ENCODE peak calls at places on chromosomes 3 and 15, in nine cellular contexts. H is skeletal muscle cell; S is stimulated activated CD8-positive, alpha-beta memory T cell treated with anti-CD3 and anti-CD28 coated beads, Interleukin-2, amount 100 ng/mL, for 48 hours; G is HL-60; K is astrocyte of the spinal cord; V is HFFc6; U is HAP-1; R is T follicular helper cell; I is adrenal gland. J is an unnamed sample.
A peak's percentile ranks its signal among the peaks of the same experiment; 100 is the strongest.

GRCh38 chr3:118900737-118901525 is 133.7 kb downstream of the IGSF11 start:
- DNase-seq in H (no peak), S (no peak), G (no peak), K (no peak), V (no peak), U (no peak), R (no peak), I (no peak), J (no peak)

GRCh38 chr15:67783303-67783702 is 42.0 kb upstream of the SKOR1 start:
- DNase-seq in H (no peak), S (no peak), G (peak; percentile 91), K (no peak), V (no peak), U (no peak), R (peak; percentile 51), I (no peak), J (peak; percentile 19)

GRCh38 chr3:55180936-55181535 is 253.2 kb upstream of the LRTM1 start:
- DNase-seq in H (no peak), S (no peak), G (no peak), K (peak; percentile 61), V (peak; percentile 48), U (peak; percentile 49), R (no peak), I (peak; percentile 66), J (no peak)

GRCh38 chr3:188152660-188153497 is 1.1 kb upstream of the LPP start:
- DNase-seq in H (no peak), S (no peak), G (peak; percentile 10), K (no peak), V (peak; percentile 57), U (peak; percentile 63), R (no peak), I (peak; percentile 55), J (no peak)

GRCh38 chr3:24494616-24495333 is at the start of gene THRB:
- DNase-seq in H (no peak), S (no peak), G (no peak), K (peak; percentile 43), V (no peak), U (peak; percentile 79), R (no peak), I (peak; percentile 76), J (no peak)

GRCh38 chr3:141094851-141095545 is 43.9 kb downstream of the SPSB4 start:
- DNase-seq in H (no peak), S (no peak), G (no peak), K (peak; percentile 79), V (no peak), U (peak; percentile 80), R (no peak), I (peak; percentile 23), J (no peak)

GRCh38 chr3:72011495-72011894 is 226.5 kb upstream of the PROK2 start:
- DNase-seq in H (peak; percentile 85), S (no peak), G (no peak), K (peak; percentile 70), V (peak; percentile 82), U (no peak), R (no peak), I (no peak), J (no peak)

GRCh38 chr3:195897081-195897852 is 11.1 kb downstream of the TNK2 start:
- DNase-seq in H (no peak), S (no peak), G (no peak), K (peak; percentile 68), V (peak; percentile 79), U (no peak), R (no peak), I (peak; percentile 66), J (no peak)

GRCh38 chr3:45937206-45938042 is 5.8 kb upstream of the CXCR6 start:
- DNase-seq in H (no peak), S (no peak), G (no peak), K (no peak), V (no peak), U (no peak), R (no peak), I (no peak), J (no peak)

GRCh38 chr15:101784644-101785043 is 18.7 kb upstream of the OR4F6 start:
- DNase-seq in H (no peak), S (no peak), G (no peak), K (no peak), V (no peak), U (no peak), R (no peak), I (no peak), J (no peak)

GRCh38 chr3:35393916-35394315 is 245.4 kb upstream of the ARPP21 start:
- DNase-seq in H (peak; percentile 65), S (no peak), G (no peak), K (peak; percentile 46), V (no peak), U (no peak), R (no peak), I (no peak), J (no peak)

GRCh38 chr15:67869700-67870099 is 29.9 kb upstream of the RNU6-1 start:
- DNase-seq in H (no peak), S (no peak), G (no peak), K (no peak), V (no peak), U (no peak), R (no peak), I (no peak), J (no peak)

GRCh38 chr3:150216041-150216811 is 191.9 kb upstream of the TSC22D2 start:
- DNase-seq in H (peak; percentile 81), S (no peak), G (no peak), K (peak; percentile 90), V (no peak), U (peak; percentile 74), R (no peak), I (no peak), J (no peak)

GRCh38 chr3:45939341-45939771 is 3.9 kb upstream of the CXCR6 start:
- DNase-seq in H (no peak), S (no peak), G (no peak), K (no peak), V (no peak), U (no peak), R (no peak), I (no peak), J (no peak)

J was measured in effector CD4-positive, alpha-beta T cell.